ENCODE peak calls at places on chromosomes 2 and 18, in seven cellular contexts. D is sigmoid colon, W is A549, K is transverse colon, M is ovary, E is suprapubic skin, I is HepG2. F is an unnamed sample.

GRCh38 chr2:232624554-232624842 is 8.9 kb upstream of the EFHD1 start:
- DNase-seq in K (no peak), E (no peak), M (no peak), W (peak), D (no peak), I (no peak), F (no peak)

GRCh38 chr2:24926602-24927252 is 6.7 kb upstream of the ADCY3 start:
- DNase-seq in E (peak), D (peak), I (no peak), K (peak), W (no peak), M (peak), F (peak)

GRCh38 chr2:11829947-11830707 is 83.7 kb downstream of the LPIN1 start:
- DNase-seq in E (peak), I (peak), W (peak), K (peak), D (peak), M (peak), F (peak)

GRCh38 chr2:227608469-227609338 is 5.9 kb downstream of the SCYGR3 start:
- DNase-seq in I (no peak), M (no peak), K (no peak), W (no peak), E (no peak), D (no peak), F (no peak)

GRCh38 chr2:202510911-202511310 is 123.9 kb upstream of the FAM117B start:
- DNase-seq in D (no peak), I (no peak), K (no peak), E (no peak), W (no peak), M (no peak), F (no peak)

GRCh38 chr2:62194558-62195420 is 1.1 kb upstream of the B3GNT2 start:
- DNase-seq in I (peak), K (peak), E (no peak), W (no peak), M (peak), D (no peak), F (no peak)

GRCh38 chr2:66024396-66024795 is 410.5 kb upstream of the MEIS1 start:
- DNase-seq in K (no peak), E (no peak), W (no peak), I (peak), M (no peak), D (no peak), F (no peak)

GRCh38 chr2:2570360-2570759 is 239.3 kb upstream of the MYT1L start:
- DNase-seq in M (no peak), K (no peak), E (no peak), I (no peak), D (no peak), W (no peak), F (no peak)

GRCh38 chr2:128714285-128714684 is 395.6 kb upstream of the HS6ST1 start:
- DNase-seq in K (no peak), D (no peak), E (no peak), I (no peak), W (no peak), M (no peak), F (no peak)

GRCh38 chr2:174157048-174157447 is 91.3 kb downstream of the OLA1 start:
- DNase-seq in K (no peak), M (no peak), D (no peak), I (no peak), E (no peak), W (no peak), F (no peak)

GRCh38 chr18:49070552-49070951 is 119.8 kb upstream of the SMAD7 start:
- DNase-seq in D (no peak), M (no peak), K (no peak), W (no peak), E (no peak), I (peak), F (no peak)

GRCh38 chr2:209496586-209496982 is 72.7 kb downstream of the MAP2 start:
- DNase-seq in K (no peak), W (no peak), D (no peak), M (no peak), E (no peak), I (no peak), F (no peak)

GRCh38 chr2:59540864-59541263 is 1012.6 kb downstream of the BCL11A start:
- DNase-seq in E (no peak), K (no peak), M (no peak), W (no peak), D (no peak), I (no peak), F (no peak)

GRCh38 chr2:17471979-17472378 is 46.3 kb downstream of the RAD51AP2 start:
- DNase-seq in M (no peak), K (no peak), E (no peak), D (no peak), I (no peak), W (no peak), F (no peak)

GRCh38 chr2:62698653-62699052 is 6.9 kb upstream of the EHBP1 start:
- DNase-seq in K (no peak), M (no peak), D (no peak), W (no peak), I (no peak), E (no peak), F (no peak)

GRCh38 chr2:47354013-47354816 is 48.7 kb upstream of the MSH2 start:
- DNase-seq in I (peak), M (no peak), W (peak), E (peak), D (peak), K (peak), F (no peak)

GRCh38 chr2:105789745-105790466 is 45.2 kb downstream of the NCK2 start:
- DNase-seq in I (no peak), M (no peak), K (peak), W (no peak), E (no peak), D (no peak), F (no peak)

GRCh38 chr18:52701219-52701935 is 361.4 kb downstream of the DCC start:
- DNase-seq in W (no peak), M (no peak), I (no peak), K (no peak), D (no peak), E (no peak), F (no peak)

GRCh38 chr2:80164375-80164774 is 140.2 kb downstream of the LRRTM1 start:
- DNase-seq in K (no peak), M (no peak), D (no peak), W (no peak), E (no peak), I (no peak), F (no peak)

GRCh38 chr18:23712445-23712844 is 23.2 kb downstream of the LAMA3 start:
- DNase-seq in W (no peak), M (no peak), I (no peak), D (no peak), K (no peak), E (no peak), F (no peak)

GRCh38 chr2:53770264-53770663 is 2.7 kb downstream of the CHAC2 start:
- DNase-seq in D (no peak), I (no peak), E (no peak), W (no peak), M (no peak), K (no peak), F (no peak)

GRCh38 chr18:59556265-59556664 is 141.0 kb downstream of the CCBE1 start:
- DNase-seq in M (no peak), I (no peak), D (no peak), K (no peak), E (no peak), W (no peak), F (no peak)

GRCh38 chr2:223668302-223668998 is 66.3 kb upstream of the SCG2 start:
- DNase-seq in M (no peak), K (no peak), W (no peak), I (no peak), D (no peak), E (no peak), F (no peak)

GRCh38 chr18:939167-939566 is 34.5 kb downstream of the ADCYAP1 start:
- DNase-seq in D (no peak), E (no peak), K (no peak), W (no peak), I (no peak), M (no peak), F (no peak)

GRCh38 chr2:188238386-188238785 is 53.3 kb upstream of the GULP1 start:
- DNase-seq in D (no peak), E (no peak), W (no peak), K (no peak), I (no peak), M (no peak), F (no peak)

GRCh38 chr2:234158812-234159211 is 108.3 kb downstream of the SPP2 start:
- DNase-seq in K (no peak), E (no peak), D (no peak), M (no peak), I (no peak), W (no peak), F (no peak)

GRCh38 chr2:5387421-5387820 is 304.8 kb upstream of the SOX11 start:
- DNase-seq in K (no peak), E (no peak), M (no peak), W (no peak), D (no peak), I (no peak), F (no peak)

GRCh38 chr18:60191926-60192325 is 180.6 kb downstream of the MC4R start:
- DNase-seq in E (no peak), I (no peak), W (no peak), D (no peak), K (no peak), M (no peak), F (no peak)

GRCh38 chr2:5373200-5373599 is 319.0 kb upstream of the SOX11 start:
- DNase-seq in W (no peak), M (no peak), E (no peak), I (no peak), D (no peak), K (no peak), F (no peak)

DNA sequence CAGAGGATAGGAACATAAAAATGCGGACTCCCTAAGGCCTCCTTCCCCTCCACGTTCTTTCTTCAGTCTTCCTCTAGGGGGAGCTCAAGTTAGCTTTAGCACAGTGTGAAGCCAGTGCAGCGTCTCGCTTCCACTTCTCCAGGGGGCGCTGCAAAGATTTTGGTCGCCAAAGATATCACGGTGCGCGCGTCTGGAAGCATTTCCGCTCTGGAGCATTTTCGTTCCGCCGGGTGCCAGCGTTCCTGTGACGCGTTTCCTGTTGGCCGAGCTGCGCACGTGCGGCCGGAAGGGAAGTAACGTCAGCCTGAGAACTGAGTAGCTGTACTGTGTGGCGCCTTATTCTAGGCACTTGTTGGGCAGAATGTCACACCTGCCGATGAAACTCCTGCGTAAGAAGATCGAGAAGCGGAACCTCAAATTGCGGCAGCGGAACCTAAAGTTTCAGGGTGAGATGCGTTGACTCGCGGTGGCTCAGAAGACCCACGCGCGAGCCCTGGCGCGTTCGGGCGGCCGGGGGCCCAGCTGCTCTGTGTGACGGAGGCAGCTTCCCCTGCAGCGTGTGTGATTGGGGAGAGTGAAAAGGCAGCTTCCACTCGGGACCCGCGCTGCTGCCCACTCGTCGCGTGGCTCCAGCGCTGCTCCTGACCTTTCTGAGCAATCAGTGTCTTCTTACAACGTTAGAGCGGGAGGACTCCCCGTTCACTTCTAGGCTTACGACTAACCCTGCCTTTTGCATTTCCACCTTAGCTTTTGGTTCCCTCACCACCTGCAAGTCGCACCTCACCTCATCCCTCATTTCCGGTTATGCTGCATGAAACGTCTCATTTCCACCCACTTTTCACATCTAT is at the start of gene DDX18:
- DNase-seq in D (peak), M (peak), W (peak), I (peak), E (peak), K (peak), F (peak)
- TF ChIP-seq EP300 in D (no peak), M (no peak), W (no peak), I (peak), E (no peak), K (no peak), F (peak)

DNA sequence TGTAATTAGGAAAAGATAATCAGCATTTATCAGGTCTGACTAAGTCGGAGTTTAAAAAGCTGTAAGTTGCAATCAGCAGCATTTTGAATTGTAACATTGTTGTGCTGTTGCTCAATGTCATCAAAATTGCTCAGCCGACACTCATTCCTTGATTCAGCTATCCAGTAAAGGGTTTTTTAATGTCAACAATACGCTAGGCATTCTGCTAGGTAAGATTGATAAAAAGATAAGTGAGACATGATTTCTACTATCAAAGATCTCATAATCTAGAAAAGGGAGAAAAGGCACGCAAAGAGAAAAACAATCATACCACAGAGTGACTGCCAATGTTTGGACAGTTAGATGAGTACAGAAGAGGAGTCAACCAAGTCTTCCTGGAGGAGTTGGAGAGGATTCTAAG is 327.2 kb upstream of the CDH2 start:
- DNase-seq in E (no peak), W (no peak), I (no peak), M (no peak), K (no peak), D (no peak), F (no peak)
- TF ChIP-seq EP300 in E (no peak), W (no peak), I (no peak), M (no peak), K (no peak), D (no peak), F (no peak)

GRCh38 chr2:98778153-98778552 is 47.2 kb upstream of the MGAT4A start:
- DNase-seq in I (no peak), M (no peak), E (no peak), D (no peak), K (no peak), W (no peak), F (no peak)
- TF ChIP-seq EP300 in I (no peak), M (no peak), E (no peak), D (no peak), K (no peak), W (no peak), F (no peak)

GRCh38 chr2:136301012-136301411 is 183.1 kb upstream of the CXCR4 start:
- DNase-seq in D (no peak), K (no peak), M (no peak), E (no peak), I (no peak), W (no peak), F (no peak)
- TF ChIP-seq EP300 in D (no peak), K (no peak), M (no peak), E (no peak), I (no peak), W (no peak), F (no peak)

GRCh38 chr2:7029291-7030059 is 112.3 kb downstream of the RNF144A start:
- DNase-seq in I (peak), E (no peak), D (peak), W (no peak), K (no peak), M (no peak), F (no peak)

GRCh38 chr2:7032371-7032770 is 115.2 kb downstream of the RNF144A start:
- DNase-seq in E (no peak), I (no peak), M (no peak), W (no peak), D (peak), K (no peak), F (no peak)

GRCh38 chr2:7033136-7033960 is 116.1 kb downstream of the RNF144A start:
- DNase-seq in K (no peak), I (no peak), M (no peak), D (peak), E (no peak), W (no peak), F (no peak)

GRCh38 chr2:7030810-7031209 is 113.6 kb downstream of the RNF144A start:
- DNase-seq in E (no peak), I (no peak), K (no peak), D (peak), W (no peak), M (no peak), F (no peak)

DNA sequence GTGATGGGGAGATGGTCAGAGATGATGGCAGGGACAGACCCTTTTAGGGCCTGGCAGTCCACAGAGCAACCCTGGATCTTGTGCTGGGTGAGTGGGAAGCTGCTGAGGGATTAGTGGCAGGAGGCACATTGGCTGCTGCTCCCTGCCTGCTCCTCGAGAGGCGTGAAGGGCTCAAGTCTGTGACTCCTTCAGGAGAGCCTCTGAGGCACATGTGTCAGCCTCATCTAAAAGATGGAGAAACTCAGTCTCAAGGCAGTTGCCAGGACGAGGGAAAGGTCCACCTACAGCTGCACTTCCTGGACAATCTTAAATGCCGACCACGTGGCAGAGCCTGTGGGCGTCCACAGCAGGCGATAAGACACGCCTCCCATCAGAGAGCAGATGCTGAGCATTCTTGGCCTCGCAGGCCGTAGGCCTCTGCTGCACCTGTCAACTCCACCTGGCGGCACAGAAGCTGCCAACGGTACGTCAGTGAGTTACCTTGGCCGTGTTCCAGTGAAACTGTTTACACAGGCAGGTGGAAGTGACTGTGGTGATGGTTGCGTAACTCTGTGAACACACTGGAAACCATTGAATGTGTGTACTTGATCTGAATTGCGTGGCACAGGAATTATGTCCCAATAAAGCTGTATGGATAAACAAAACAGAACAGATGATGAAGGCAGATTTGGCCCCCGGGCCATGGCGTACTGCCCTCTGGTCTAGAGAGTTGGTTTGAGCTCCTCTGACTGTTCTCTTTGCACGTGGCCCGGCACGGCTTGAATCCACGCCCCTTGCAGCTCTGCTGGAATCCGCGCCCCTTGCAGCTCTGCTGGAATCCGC is 114.4 kb downstream of the RNF144A start:
- DNase-seq in E (peak), M (no peak), W (no peak), I (peak), K (peak), D (peak), F (no peak)
- TF ChIP-seq EP300 in E (no peak), M (no peak), W (no peak), I (peak), K (no peak), D (no peak), F (peak)

GRCh38 chr2:71888741-71889445 is 258.8 kb downstream of the CYP26B1 start:
- DNase-seq in E (no peak), D (no peak), W (no peak), M (no peak), K (no peak), I (no peak), F (no peak)
- TF ChIP-seq EP300 in E (no peak), D (no peak), W (no peak), M (no peak), K (no peak), I (no peak), F (no peak)

DNA sequence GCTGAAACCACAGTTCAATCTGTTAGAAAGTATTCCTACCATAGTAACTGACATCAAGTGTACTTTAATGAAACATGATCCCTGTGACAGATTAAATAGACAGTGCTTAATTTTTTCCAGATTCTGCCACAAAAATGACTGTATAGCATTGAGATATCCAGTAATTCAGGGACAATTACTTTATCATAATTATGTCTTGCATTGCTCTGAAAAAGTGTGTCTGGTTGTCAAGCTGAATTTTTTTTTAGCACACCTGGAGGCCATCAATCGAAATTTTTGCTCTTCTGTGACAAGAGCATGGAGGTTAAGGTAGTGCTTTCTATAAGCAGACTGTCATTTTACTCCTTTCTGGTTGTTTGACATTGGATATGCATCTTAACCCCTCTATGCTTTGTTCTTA is 1083.8 kb upstream of the NRXN1 start:
- DNase-seq in K (no peak), M (no peak), E (no peak), W (no peak), I (no peak), D (no peak), F (no peak)
- TF ChIP-seq EP300 in K (no peak), M (no peak), E (no peak), W (no peak), I (no peak), D (no peak), F (no peak)